ENCODE peak calls at places on chromosome 5, in seven cellular contexts. U is adrenal gland, J is heart left ventricle, Z is uterus, S is lower lobe of right lung, R is ovary, N is A549. F is an unnamed sample. For H3K9me3, the result is how much of the 10 kb centered on the place peaks cover.

GRCh38 chr5:53331463-53331862 is 149.0 kb upstream of the FST start:
- DNase-seq in U (no peak), J (no peak), Z (no peak), S (no peak), R (no peak), N (peak), F (no peak)

GRCh38 chr5:75933489-75933888 is 149.7 kb upstream of the SV2C start:
- DNase-seq in U (no peak), J (no peak), Z (no peak), S (no peak), R (no peak), N (no peak), F (no peak)

GRCh38 chr5:178232124-178232919 is at the start of gene PHYKPL:
- DNase-seq in U (peak), J (peak), Z (peak), S (peak), R (peak), N (peak), F (peak)

GRCh38 chr5:123344819-123345426 is 78.3 kb downstream of the CEP120 start:
- DNase-seq in U (peak), J (no peak), Z (peak), S (no peak), R (peak), N (peak), F (no peak)

GRCh38 chr5:176935017-176935416 is 35.9 kb upstream of the HK3 start:
- DNase-seq in U (no peak), J (no peak), Z (no peak), S (no peak), R (no peak), N (no peak), F (no peak)

GRCh38 chr5:92544567-92544966 is 1036.5 kb downstream of the NR2F1-AS1 start:
- DNase-seq in U (no peak), J (no peak), Z (no peak), S (no peak), R (no peak), N (no peak), F (no peak)

GRCh38 chr5:157390179-157390923 is 69.7 kb upstream of the NIPAL4 start:
- DNase-seq in U (peak), J (no peak), Z (peak), S (no peak), R (no peak), N (peak), F (no peak)

GRCh38 chr5:96703384-96703910 is 41.3 kb downstream of the CAST start:
- DNase-seq in U (no peak), J (no peak), Z (no peak), S (no peak), R (no peak), N (no peak), F (no peak)

GRCh38 chr5:170111088-170111796 is 5.5 kb downstream of the FOXI1 start:
- DNase-seq in U (no peak), J (no peak), Z (no peak), S (no peak), R (no peak), N (no peak), F (no peak)

GRCh38 chr5:27038476-27038875 is at the start of gene CDH9:
- DNase-seq in U (no peak), J (no peak), Z (no peak), S (no peak), R (no peak), N (peak), F (no peak)

GRCh38 chr5:16673241-16673998 is 56.6 kb upstream of the RETREG1 start:
- DNase-seq in U (no peak), J (no peak), Z (no peak), S (no peak), R (no peak), N (no peak), F (no peak)

GRCh38 chr5:145962001-145962400 is 25.6 kb downstream of the SH3RF2 start:
- DNase-seq in U (no peak), J (no peak), Z (no peak), S (no peak), R (no peak), N (no peak), F (no peak)

GRCh38 chr5:151926186-151926585 is 1.5 kb upstream of the GLRA1 start:
- DNase-seq in U (no peak), J (no peak), Z (no peak), S (no peak), R (no peak), N (no peak), F (no peak)

GRCh38 chr5:98767563-98767962 is 5.9 kb upstream of the RGMB start:
- DNase-seq in U (no peak), J (no peak), Z (no peak), S (no peak), R (no peak), N (no peak), F (no peak)

GRCh38 chr5:147479949-147480348 is 29.9 kb downstream of the DPYSL3 start:
- DNase-seq in U (no peak), J (no peak), Z (no peak), S (no peak), R (no peak), N (peak), F (no peak)

GRCh38 chr5:179960204-179960831 is 52.6 kb upstream of the TBC1D9B start:
- DNase-seq in U (no peak), J (no peak), Z (no peak), S (no peak), R (no peak), N (no peak), F (no peak)

GRCh38 chr5:16455670-16456069 is 9.9 kb downstream of the ZNF622 start:
- DNase-seq in U (no peak), J (no peak), Z (no peak), S (no peak), R (no peak), N (no peak), F (no peak)

GRCh38 chr5:82057051-82057450 is 85.2 kb downstream of the ATG10 start:
- DNase-seq in U (no peak), J (no peak), Z (no peak), S (no peak), R (no peak), N (no peak), F (no peak)

GRCh38 chr5:31993182-31993961 is 180.7 kb downstream of the GOLPH3 start:
- DNase-seq in U (no peak), J (no peak), Z (no peak), S (no peak), R (no peak), N (no peak), F (no peak)

GRCh38 chr5:31027726-31028125 is 165.8 kb upstream of the CDH6 start:
- DNase-seq in U (no peak), J (no peak), Z (no peak), S (no peak), R (no peak), N (peak), F (no peak)

GRCh38 chr5:84239509-84239908 is 145.2 kb downstream of the EDIL3 start:
- DNase-seq in U (no peak), J (no peak), Z (no peak), S (no peak), R (no peak), N (no peak), F (no peak)

GRCh38 chr5:135030123-135030517 is 3.9 kb downstream of the PITX1 start:
- DNase-seq in U (no peak), J (no peak), Z (no peak), S (peak), R (no peak), N (no peak), F (no peak)

GRCh38 chr5:135027318-135027698 is 6.7 kb downstream of the PITX1 start:
- DNase-seq in U (no peak), J (no peak), Z (no peak), S (peak), R (no peak), N (no peak), F (no peak)

GRCh38 chr5:135029468-135030122 is 4.4 kb downstream of the PITX1 start:
- DNase-seq in U (no peak), J (no peak), Z (no peak), S (no peak), R (no peak), N (no peak), F (no peak)

GRCh38 chr5:135027699-135028615 is 6.1 kb downstream of the PITX1 start:
- DNase-seq in U (no peak), J (no peak), Z (no peak), S (peak), R (no peak), N (no peak), F (no peak)

DNA sequence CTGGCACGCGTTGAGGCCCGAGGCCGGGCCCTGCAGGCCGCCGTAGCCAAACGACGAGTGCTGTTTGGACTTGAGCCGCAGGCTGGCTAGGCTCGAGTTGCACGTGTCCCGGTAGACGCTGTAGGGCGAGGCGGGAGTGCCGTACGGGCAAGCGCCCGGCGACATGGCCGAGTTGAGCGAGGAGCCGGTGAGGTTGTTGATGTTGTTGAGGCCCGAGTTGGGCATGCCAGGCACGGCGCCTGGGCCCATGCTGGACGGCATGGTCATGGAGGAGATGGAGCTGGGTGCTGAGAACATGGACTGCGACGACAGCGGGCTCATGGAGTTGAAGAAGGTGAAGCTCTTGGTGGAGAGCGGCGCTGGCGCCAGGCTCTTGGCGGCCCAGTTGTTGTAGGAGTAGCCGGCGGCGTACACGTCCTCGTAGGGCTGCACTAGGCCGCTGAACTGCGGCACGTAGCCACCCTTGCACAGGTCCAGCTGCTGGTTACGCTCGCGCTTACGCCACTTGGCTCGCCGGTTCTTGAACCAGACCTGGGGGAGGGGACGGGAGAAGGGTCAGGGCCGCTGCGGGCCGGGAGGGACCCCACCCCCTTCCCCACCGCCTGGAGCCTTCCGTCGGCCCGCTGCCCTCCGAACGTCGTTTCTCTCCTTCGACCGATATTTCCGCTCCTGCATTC is 5.1 kb downstream of the PITX1 start:
- DNase-seq in U (no peak), J (no peak), Z (no peak), S (peak), R (no peak), N (no peak), F (no peak)
- H3K27ac ChIP-seq in U (no peak), J (no peak), Z (no peak), S (no peak), R (no peak), N (no peak), F (no peak)

GRCh38 chr5:10438301-10438700 is 3.4 kb upstream of the ROPN1L start:
- DNase-seq in U (no peak), J (no peak), Z (no peak), S (no peak), R (no peak), N (no peak), F (no peak)
- H3K9me3 ChIP-seq in U (under half), J (under half), Z (under half), S (under half), R (under half), N (under half), F (under half)

GRCh38 chr5:173481821-173482220 is 134.6 kb downstream of the BOD1 start:
- DNase-seq in U (no peak), J (no peak), Z (no peak), S (no peak), R (no peak), N (no peak), F (no peak)
- H3K27ac ChIP-seq in U (no peak), J (no peak), Z (no peak), S (no peak), R (no peak), N (no peak), F (no peak)

DNA sequence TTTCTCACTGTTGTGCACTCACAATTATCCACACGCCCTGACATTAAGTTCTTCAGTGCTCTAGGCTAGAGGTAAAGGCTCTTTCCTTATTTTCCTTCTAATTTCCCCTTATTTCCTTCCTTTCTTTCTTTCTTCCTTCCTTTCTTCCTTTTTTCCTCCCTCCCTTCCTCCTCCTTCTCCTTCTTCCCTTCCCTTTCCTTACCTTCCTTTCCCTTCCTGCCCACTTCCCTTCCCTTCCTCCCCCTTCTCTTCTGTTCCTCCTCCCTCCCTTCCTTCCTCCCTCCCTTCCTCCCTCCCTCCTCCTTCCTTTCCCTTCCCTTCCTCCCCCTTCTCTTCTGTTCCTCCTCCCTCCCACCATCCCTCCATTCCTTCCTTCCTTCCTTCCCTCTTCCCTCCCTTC is 317.0 kb upstream of the IRX1 start:
- DNase-seq in U (no peak), J (no peak), Z (no peak), S (no peak), R (no peak), N (no peak), F (no peak)
- H3K9me3 ChIP-seq in U (under half), J (under half), Z (under half), S (under half), R (under half), N (under half), F (under half)

DNA sequence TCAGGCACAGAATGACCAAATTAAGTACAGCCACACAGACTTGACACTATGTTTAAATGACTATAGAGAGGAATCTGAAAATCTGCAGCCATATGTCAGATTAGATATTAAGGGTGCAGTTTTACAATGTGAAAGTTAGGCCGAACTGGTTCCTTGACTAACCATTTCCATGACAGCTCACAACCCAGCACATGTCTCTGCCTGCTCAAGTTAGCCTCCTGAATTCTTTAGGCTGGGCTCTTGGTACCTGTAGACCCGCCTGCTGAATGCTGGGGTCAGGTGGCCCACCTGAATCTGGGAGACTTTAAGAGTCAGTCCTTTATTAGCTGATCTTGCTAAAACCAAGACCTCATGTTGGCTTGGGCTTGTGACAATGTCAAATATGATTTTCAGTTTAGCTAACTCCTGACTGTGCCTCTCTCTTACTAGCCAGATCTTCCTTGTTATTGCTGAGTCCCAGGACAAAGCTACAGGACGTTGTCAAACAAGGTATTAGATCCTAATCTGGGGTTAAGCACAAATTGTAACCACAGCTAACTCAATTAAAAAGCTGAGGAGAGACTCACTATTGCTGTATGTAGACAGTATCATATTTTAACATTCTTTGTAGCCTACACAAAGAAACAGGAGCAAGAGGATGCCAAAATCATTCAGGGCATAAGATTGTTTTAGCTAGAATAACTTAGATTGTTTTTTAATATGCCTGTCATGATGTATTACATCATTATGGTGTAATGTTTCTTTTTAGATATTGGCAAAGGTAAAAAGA is 490.9 kb downstream of the SEMA5A start:
- DNase-seq in U (no peak), J (no peak), Z (no peak), S (no peak), R (no peak), N (no peak), F (no peak)
- H3K27ac ChIP-seq in U (no peak), J (no peak), Z (no peak), S (no peak), R (no peak), N (no peak), F (no peak)

DNA sequence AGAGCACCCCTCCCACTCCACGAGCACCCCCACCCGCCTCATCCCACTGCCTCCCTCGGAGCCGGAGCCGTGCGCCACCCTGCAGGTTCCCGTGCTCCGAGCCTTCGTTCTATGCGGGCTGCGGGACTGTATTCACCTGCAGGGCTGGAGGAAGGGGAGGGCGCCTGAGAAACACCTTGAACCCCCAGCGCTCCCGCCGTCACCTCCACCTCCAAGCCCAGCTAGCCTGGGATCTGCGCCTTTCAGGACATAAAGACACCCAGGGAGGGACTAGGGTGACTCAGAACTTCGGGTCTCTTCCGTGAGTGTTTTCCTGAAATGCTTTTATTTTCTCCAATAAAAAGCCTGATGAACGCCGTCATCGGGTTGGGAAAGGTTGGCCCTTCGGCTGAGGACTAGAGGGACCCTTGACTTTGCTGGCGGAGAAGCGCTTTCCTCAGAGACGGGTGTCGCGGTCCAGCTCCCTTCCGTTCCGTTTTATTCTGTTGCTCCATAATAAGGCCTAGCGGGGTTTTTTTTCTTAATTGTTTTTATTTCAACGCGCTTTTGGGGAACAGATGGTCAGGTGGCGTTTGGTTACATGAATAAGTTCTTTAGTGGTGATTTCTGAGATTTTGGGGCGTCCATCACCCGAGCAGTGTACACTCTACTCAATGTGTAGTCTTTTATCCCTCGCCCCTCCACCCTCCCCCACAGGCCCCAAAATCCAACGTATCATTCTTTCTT is 4.6 kb downstream of the TLX3 start:
- DNase-seq in U (no peak), J (no peak), Z (no peak), S (no peak), R (no peak), N (no peak), F (no peak)
- H3K9me3 ChIP-seq in U (under half), J (under half), Z (under half), S (under half), R (under half), N (under half), F (under half)

F was measured in right cardiac atrium.